ENCODE peak calls at places on chromosomes 5 and 9, in eight cellular contexts. H is aorta, J is T-helper 2 cell, V is RWPE2, K is WTC11, Z is SK-MEL-5, A is naive B cell, T is posterior cingulate gyrus. B is an unnamed sample.

GRCh38 chr5:5558593-5558992 is 136.1 kb downstream of the ICE1 start:
- DNase-seq in T (no peak), Z (no peak), K (no peak), J (no peak), A (no peak), H (no peak), V (no peak), B (no peak)

GRCh38 chr9:101201626-101202025 is 173.1 kb downstream of the PLPPR1 start:
- DNase-seq in K (no peak), T (no peak), Z (peak), J (no peak), H (no peak), V (no peak), A (no peak), B (no peak)

GRCh38 chr9:122005597-122005996 is 87.5 kb downstream of the TTLL11 start:
- DNase-seq in H (no peak), K (no peak), V (no peak), A (no peak), J (no peak), Z (peak), T (no peak), B (peak)

GRCh38 chr9:124495105-124496074 is 11.8 kb downstream of the NR5A1 start:
- DNase-seq in J (no peak), K (no peak), A (no peak), V (no peak), Z (no peak), H (no peak), T (no peak), B (no peak)

GRCh38 chr9:107751522-107752235 is 262.1 kb upstream of the KLF4 start:
- DNase-seq in T (no peak), A (no peak), H (no peak), V (no peak), K (no peak), J (no peak), Z (no peak), B (peak)

GRCh38 chr5:17056056-17056690 is 120.1 kb upstream of the MYO10 start:
- DNase-seq in Z (no peak), A (no peak), V (no peak), K (no peak), J (no peak), T (peak), H (no peak), B (no peak)

GRCh38 chr5:90569084-90569483 is 10.5 kb downstream of the ADGRV1 start:
- DNase-seq in V (no peak), J (no peak), T (no peak), H (no peak), K (no peak), A (no peak), Z (no peak), B (no peak)

GRCh38 chr9:137982132-137982666 is 104.6 kb downstream of the CACNA1B start:
- DNase-seq in H (no peak), T (no peak), A (no peak), J (no peak), V (no peak), Z (no peak), K (no peak), B (peak)

GRCh38 chr5:50699737-50700136 is 33.3 kb downstream of the PARP8 start:
- DNase-seq in T (no peak), Z (no peak), V (no peak), K (no peak), A (no peak), J (no peak), H (no peak), B (no peak)

GRCh38 chr5:153147891-153148623 is 342.4 kb upstream of the GRIA1 start:
- DNase-seq in A (no peak), V (peak), J (no peak), Z (peak), H (no peak), K (peak), T (no peak), B (no peak)

GRCh38 chr5:32076699-32077695 is 97.1 kb downstream of the GOLPH3 start:
- DNase-seq in T (peak), A (no peak), H (no peak), J (no peak), Z (peak), V (no peak), K (peak), B (peak)

GRCh38 chr9:6877671-6878161 is 119.9 kb downstream of the KDM4C start:
- DNase-seq in V (no peak), J (no peak), A (no peak), Z (peak), T (no peak), H (no peak), K (no peak), B (peak)

GRCh38 chr5:181173420-181174342 is 26.3 kb downstream of the OR2V2 start:
- DNase-seq in K (peak), A (peak), Z (no peak), T (no peak), J (no peak), V (peak), H (peak), B (peak)

GRCh38 chr5:466661-467310 is 23.8 kb downstream of the EXOC3 start:
- DNase-seq in J (peak), H (peak), T (no peak), Z (no peak), V (no peak), A (no peak), K (peak), B (no peak)

GRCh38 chr9:134360897-134361296 is 34.6 kb downstream of the RXRA start:
- DNase-seq in A (no peak), Z (no peak), V (no peak), J (no peak), T (no peak), K (no peak), H (peak), B (no peak)

GRCh38 chr9:99140685-99141314 is 35.9 kb downstream of the TGFBR1 start:
- DNase-seq in V (no peak), T (peak), Z (peak), J (no peak), K (peak), H (no peak), A (peak), B (peak)